ENCODE peak calls at places on chromosomes 13 and 19, in five cellular contexts. O is CD8-positive, alpha-beta T cell; X is Caco-2; T is CD8-positive, alpha-beta memory T cell; G is astrocyte of the spinal cord. V is an unnamed sample.

GRCh38 chr13:40115456-40115855 is 460.0 kb downstream of the COG6 start:
- DNase-seq in O (no peak), G (peak), X (no peak), T (no peak), V (no peak)

GRCh38 chr13:46860734-46861133 is 36.1 kb downstream of the HTR2A start:
- DNase-seq in G (no peak), T (no peak), X (no peak), O (no peak), V (no peak)

GRCh38 chr13:25807562-25807961 is 244.3 kb downstream of the SHISA2 start:
- DNase-seq in T (no peak), G (no peak), X (no peak), O (no peak), V (no peak)

GRCh38 chr13:113782472-113782871 is 23.4 kb downstream of the TMEM255B start:
- DNase-seq in O (no peak), G (no peak), X (no peak), T (no peak), V (no peak)

GRCh38 chr19:17402982-17403855 is 2.2 kb downstream of the BST2 start:
- DNase-seq in X (no peak), O (no peak), T (no peak), G (no peak), V (no peak)

GRCh38 chr13:112956516-112957294 is 12.3 kb upstream of the MCF2L start:
- DNase-seq in O (no peak), T (no peak), X (peak), G (no peak), V (no peak)

GRCh38 chr13:112879283-112879833 is 89.7 kb upstream of the MCF2L start:
- DNase-seq in X (peak), O (no peak), T (peak), G (no peak), V (no peak)

GRCh38 chr13:51033431-51034185 is 77.5 kb downstream of the C13orf42 start:
- DNase-seq in G (no peak), O (no peak), T (no peak), X (no peak), V (no peak)

GRCh38 chr19:15631817-15632216 is 8.9 kb upstream of the CYP4F3 start:
- DNase-seq in O (no peak), T (peak), X (no peak), G (no peak), V (peak)

GRCh38 chr13:98960331-98961203 is 17.3 kb downstream of the DOCK9 start:
- DNase-seq in G (no peak), T (no peak), X (no peak), O (no peak), V (no peak)

GRCh38 chr13:37479901-37480300 is 118.7 kb downstream of the POSTN start:
- DNase-seq in X (no peak), O (no peak), T (no peak), G (no peak), V (no peak)

GRCh38 chr13:49838989-49839388 is 46.5 kb upstream of the KPNA3 start:
- DNase-seq in G (no peak), X (peak), T (no peak), O (no peak), V (no peak)

GRCh38 chr13:97221491-97221890 is 642 bp upstream of the MBNL2 start:
- DNase-seq in G (no peak), X (no peak), T (no peak), O (no peak), V (no peak)

GRCh38 chr19:55172741-55173140 is 6.3 kb upstream of the DNAAF3 start:
- DNase-seq in T (no peak), G (peak), O (no peak), X (no peak), V (no peak)

GRCh38 chr13:110643324-110643723 is 28.0 kb downstream of the NAXD start:
- DNase-seq in O (no peak), G (no peak), X (no peak), T (no peak), V (no peak)

GRCh38 chr13:52695856-52696255 is 43.2 kb downstream of the SUGT1 start:
- DNase-seq in T (no peak), G (peak), X (no peak), O (no peak), V (no peak)

GRCh38 chr19:1787116-1787515 is 25.0 kb downstream of the ATP8B3 start:
- DNase-seq in X (no peak), T (no peak), G (no peak), O (no peak), V (no peak)

GRCh38 chr13:105567951-105568510 is 967.4 kb downstream of the EFNB2 start:
- DNase-seq in T (no peak), X (no peak), G (no peak), O (no peak), V (no peak)

GRCh38 chr19:46107371-46107770 is 17.1 kb downstream of the IGFL3 start:
- DNase-seq in X (no peak), O (no peak), T (no peak), G (peak), V (no peak)

GRCh38 chr19:18173572-18174294 is at the start of gene IFI30:
- DNase-seq in G (no peak), T (peak), O (no peak), X (peak), V (peak)

GRCh38 chr13:27607125-27607524 is 13.2 kb downstream of the LNX2 start:
- DNase-seq in X (no peak), T (no peak), G (peak), O (no peak), V (peak)

GRCh38 chr13:100630564-100630963 is 42.0 kb upstream of the GGACT start:
- DNase-seq in T (no peak), X (no peak), O (no peak), G (peak), V (no peak)

GRCh38 chr19:52722062-52723005 is 12.5 kb downstream of the ZNF611 start:
- DNase-seq in T (no peak), O (no peak), X (no peak), G (peak), V (peak)

GRCh38 chr19:1106841-1107654 is 3.3 kb downstream of the GPX4 start:
- DNase-seq in O (no peak), T (no peak), G (no peak), X (peak), V (peak)

GRCh38 chr13:48160879-48161278 is 66.0 kb upstream of the MED4 start:
- DNase-seq in G (peak), O (no peak), X (no peak), T (no peak), V (no peak)

GRCh38 chr19:29752450-29753025 is 37.5 kb upstream of the C19orf12 start:
- DNase-seq in X (no peak), G (no peak), O (no peak), T (no peak), V (no peak)

GRCh38 chr19:31171936-31172335 is 177.3 kb downstream of the TSHZ3 start:
- DNase-seq in O (no peak), X (no peak), G (no peak), T (no peak), V (no peak)

GRCh38 chr13:32938907-32939306 is 77.3 kb upstream of the KL start:
- DNase-seq in G (peak), O (no peak), X (no peak), T (no peak), V (no peak)

GRCh38 chr13:29457299-29457698 is 138.2 kb downstream of the SLC7A1 start:
- DNase-seq in X (no peak), O (no peak), G (peak), T (no peak), V (no peak)

GRCh38 chr19:43711751-43712355 is 4.0 kb upstream of the IRGC start:
- DNase-seq in X (no peak), O (no peak), T (no peak), G (no peak), V (peak)

GRCh38 chr19:1169921-1170885 is 3.9 kb downstream of the SBNO2 start:
- DNase-seq in O (no peak), G (peak), T (no peak), X (no peak), V (peak)

GRCh38 chr13:29917573-29918091 is 67.2 kb upstream of the UBL3 start:
- DNase-seq in G (peak), T (no peak), O (no peak), X (no peak), V (no peak)

GRCh38 chr19:7729831-7730285 is 2.1 kb downstream of the CLEC4G start:
- DNase-seq in O (no peak), T (no peak), G (no peak), X (no peak), V (no peak)
- H3K4me3 ChIP-seq in O (peak), T (no peak), G (no peak), X (no peak), V (no peak)

GRCh38 chr19:35249848-35250711 is 1.3 kb downstream of the LSR start:
- DNase-seq in T (no peak), G (no peak), X (no peak), O (no peak), V (no peak)
- H3K4me3 ChIP-seq in T (peak), G (no peak), X (peak), O (peak), V (peak)

GRCh38 chr19:13398182-13398581 is 108.1 kb downstream of the CACNA1A start:
- DNase-seq in G (no peak), O (no peak), X (no peak), T (no peak), V (no peak)

GRCh38 chr19:13399746-13400145 is 106.5 kb downstream of the CACNA1A start:
- DNase-seq in O (no peak), T (no peak), G (no peak), X (no peak), V (no peak)

GRCh38 chr19:13400296-13400695 is 106.0 kb downstream of the CACNA1A start:
- DNase-seq in T (no peak), X (no peak), O (no peak), G (no peak), V (no peak)

GRCh38 chr19:13398780-13399726 is 107.2 kb downstream of the CACNA1A start:
- DNase-seq in O (no peak), G (peak), T (no peak), X (no peak), V (no peak)

GRCh38 chr19:13396256-13397080 is 109.8 kb downstream of the CACNA1A start:
- DNase-seq in T (no peak), G (peak), X (peak), O (no peak), V (no peak)
- H3K4me3 ChIP-seq in T (no peak), G (no peak), X (no peak), O (no peak), V (no peak)

GRCh38 chr13:75319244-75319643 is 162.7 kb downstream of the TBC1D4 start:
- DNase-seq in T (no peak), G (peak), O (no peak), X (no peak), V (no peak)
- H3K4me3 ChIP-seq in T (no peak), G (no peak), O (no peak), X (no peak), V (no peak)

DNA sequence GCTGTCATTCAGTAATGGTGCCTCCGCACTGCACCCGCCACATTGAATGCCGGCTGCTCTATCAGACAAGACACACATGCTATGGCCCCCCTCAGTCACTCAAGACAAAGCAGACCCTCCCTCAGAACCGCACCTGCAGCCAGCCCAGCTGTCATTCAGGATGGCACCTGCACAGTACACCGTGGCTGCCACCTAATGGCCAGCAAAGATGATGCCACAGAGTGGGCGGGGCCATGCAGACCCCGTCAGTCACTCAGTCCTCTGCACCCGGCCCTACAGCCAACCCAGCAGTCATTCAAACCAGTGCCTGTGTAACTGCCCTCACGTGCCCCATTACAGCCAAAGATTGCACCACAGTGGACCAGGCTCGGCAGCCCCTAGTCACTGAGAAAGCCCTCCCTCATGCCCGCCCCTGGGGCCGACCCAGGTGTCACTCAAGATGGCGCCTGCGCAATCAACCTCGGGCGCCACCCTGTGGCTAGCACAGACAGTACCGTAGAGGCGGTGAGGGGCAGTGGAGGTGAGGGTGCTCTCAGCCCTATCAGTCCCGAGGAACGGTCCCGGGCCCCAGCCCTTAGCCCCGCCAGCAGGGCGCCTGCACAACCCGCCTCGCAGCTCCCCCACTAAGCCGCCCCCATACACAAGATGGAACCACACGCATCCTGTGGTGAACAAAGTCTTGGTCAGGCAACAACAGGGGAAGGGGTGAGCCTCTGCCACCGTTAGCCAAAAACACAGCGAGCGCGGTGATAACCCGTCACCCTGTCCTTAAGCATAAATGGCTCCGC is 2.4 kb downstream of the PEG3 start:
- DNase-seq in G (peak), T (no peak), X (no peak), O (no peak), V (no peak)
- H3K4me3 ChIP-seq in G (peak), T (no peak), X (no peak), O (no peak), V (no peak)

GRCh38 chr19:11964858-11965645 is at the start of gene ZNF763:
- DNase-seq in O (peak), T (peak), X (peak), G (peak), V (no peak)
- H3K4me3 ChIP-seq in O (peak), T (peak), X (peak), G (peak), V (no peak)

GRCh38 chr19:39405930-39406655 is 554 bp upstream of the ZFP36 start:
- DNase-seq in X (no peak), O (peak), G (no peak), T (peak), V (peak)

GRCh38 chr19:39403331-39404312 is 3.0 kb upstream of the ZFP36 start:
- DNase-seq in G (peak), O (peak), X (peak), T (peak), V (peak)

GRCh38 chr19:39407394-39407643 is 672 bp downstream of the ZFP36 start:
- DNase-seq in O (no peak), X (no peak), T (no peak), G (no peak), V (no peak)

GRCh38 chr19:39406656-39407393 is at the start of gene ZFP36:
- DNase-seq in X (peak), G (peak), O (peak), T (peak), V (peak)

GRCh38 chr19:39405261-39405912 is 1.3 kb upstream of the ZFP36 start:
- DNase-seq in T (no peak), O (no peak), X (no peak), G (no peak), V (no peak)
- H3K4me3 ChIP-seq in T (peak), O (peak), X (no peak), G (no peak), V (no peak)